ENCODE peak calls at places on chromosomes 2 and 18, in seven cellular contexts. G is AG04449, F is AG09319, W is transverse colon, P is testis, B is omental fat pad, K is nephron progenitor cell. H is an unnamed sample.

GRCh38 chr18:11488175-11488574 is 121.2 kb upstream of the SLC35G4 start:
- DNase-seq in G (peak), F (no peak), W (no peak), P (no peak), B (no peak), K (no peak), H (peak)

GRCh38 chr2:240956935-240957655 is 41.3 kb upstream of the SNED1 start:
- DNase-seq in G (no peak), F (no peak), W (no peak), P (peak), B (no peak), K (no peak), H (no peak)

GRCh38 chr18:48834421-48835011 is 116.2 kb downstream of the SMAD7 start:
- DNase-seq in G (peak), F (peak), W (peak), P (peak), B (peak), K (no peak), H (peak)

GRCh38 chr2:126679314-126679713 is 23.4 kb downstream of the GYPC start:
- DNase-seq in G (no peak), F (no peak), W (no peak), P (no peak), B (no peak), K (no peak), H (no peak)

GRCh38 chr2:233476083-233476410 is 90.5 kb downstream of the USP40 start:
- DNase-seq in G (no peak), F (no peak), W (no peak), P (no peak), B (peak), K (no peak), H (no peak)

GRCh38 chr2:240397924-240398611 is 37.4 kb upstream of the GPC1 start:
- DNase-seq in G (no peak), F (no peak), W (no peak), P (peak), B (no peak), K (peak), H (no peak)

GRCh38 chr18:39454866-39455265 is 1889.3 kb upstream of the CELF4 start:
- DNase-seq in G (no peak), F (no peak), W (no peak), P (no peak), B (no peak), K (no peak), H (no peak)

GRCh38 chr18:72410399-72410798 is 133.7 kb downstream of the CBLN2 start:
- DNase-seq in G (no peak), F (no peak), W (no peak), P (no peak), B (no peak), K (no peak), H (no peak)

GRCh38 chr2:38279201-38279600 is 97.9 kb downstream of the ATL2 start:
- DNase-seq in G (no peak), F (no peak), W (no peak), P (no peak), B (no peak), K (no peak), H (no peak)

GRCh38 chr2:63555931-63556330 is 32.3 kb downstream of the WDPCP start:
- DNase-seq in G (no peak), F (no peak), W (no peak), P (no peak), B (no peak), K (no peak), H (no peak)

GRCh38 chr2:135745545-135745944 is 3.9 kb downstream of the UBXN4 start:
- DNase-seq in G (peak), F (no peak), W (no peak), P (no peak), B (no peak), K (no peak), H (peak)

GRCh38 chr18:55470826-55471225 is 117.2 kb downstream of the TCF4 start:
- DNase-seq in G (no peak), F (no peak), W (no peak), P (no peak), B (no peak), K (no peak), H (no peak)

GRCh38 chr2:101818531-101819451 is 121.3 kb downstream of the MAP4K4 start:
- DNase-seq in G (peak), F (no peak), W (no peak), P (no peak), B (no peak), K (no peak), H (no peak)

GRCh38 chr2:226906439-226906796 is 70.6 kb downstream of the RHBDD1 start:
- DNase-seq in G (no peak), F (no peak), W (no peak), P (no peak), B (no peak), K (no peak), H (no peak)

GRCh38 chr2:147177449-147177848 is 667.4 kb upstream of the ACVR2A start:
- DNase-seq in G (no peak), F (no peak), W (no peak), P (no peak), B (no peak), K (no peak), H (no peak)

GRCh38 chr2:18898271-18898670 is 308.9 kb upstream of the NT5C1B start:
- DNase-seq in G (no peak), F (no peak), W (no peak), P (no peak), B (no peak), K (no peak), H (no peak)

GRCh38 chr18:61841709-61842108 is 51.1 kb downstream of the RNF152 start:
- DNase-seq in G (no peak), F (no peak), W (no peak), P (no peak), B (no peak), K (no peak), H (no peak)

GRCh38 chr2:127420039-127420864 is 2.0 kb downstream of the PROC start:
- DNase-seq in G (no peak), F (no peak), W (no peak), P (peak), B (no peak), K (no peak), H (no peak)

GRCh38 chr2:60459896-60460295 is 93.6 kb downstream of the BCL11A start:
- DNase-seq in G (no peak), F (no peak), W (no peak), P (no peak), B (no peak), K (no peak), H (no peak)

GRCh38 chr18:28522250-28522649 is 345.3 kb upstream of the CDH2 start:
- DNase-seq in G (no peak), F (no peak), W (no peak), P (no peak), B (no peak), K (no peak), H (no peak)

GRCh38 chr2:143607446-143608110 is 478.4 kb downstream of the ARHGAP15 start:
- DNase-seq in G (no peak), F (no peak), W (no peak), P (no peak), B (no peak), K (no peak), H (no peak)

DNA sequence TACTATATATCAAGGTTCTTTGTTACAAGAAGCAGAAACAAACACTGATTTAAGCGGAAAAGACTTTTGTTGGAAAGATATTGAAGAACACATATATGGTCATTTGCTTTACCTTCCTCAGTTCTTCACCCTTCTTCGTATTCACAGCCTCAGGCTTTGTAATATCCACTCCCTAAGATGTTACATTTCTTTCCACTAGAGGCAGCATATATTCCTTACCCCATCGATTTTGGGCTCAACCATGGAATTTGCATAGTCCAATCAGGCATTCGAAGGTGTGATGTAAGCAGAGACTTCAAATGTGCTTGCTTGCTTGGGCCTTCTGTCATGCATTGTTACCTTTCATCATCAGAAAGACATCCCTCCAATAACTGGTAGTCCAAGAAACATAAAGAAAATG is 287.4 kb downstream of the PID1 start:
- DNase-seq in G (no peak), F (no peak), W (no peak), P (no peak), B (no peak), K (no peak), H (no peak)
- TF ChIP-seq CTCF in G (no peak), F (no peak), W (no peak), P (no peak), B (no peak), K (no peak), H (no peak)

DNA sequence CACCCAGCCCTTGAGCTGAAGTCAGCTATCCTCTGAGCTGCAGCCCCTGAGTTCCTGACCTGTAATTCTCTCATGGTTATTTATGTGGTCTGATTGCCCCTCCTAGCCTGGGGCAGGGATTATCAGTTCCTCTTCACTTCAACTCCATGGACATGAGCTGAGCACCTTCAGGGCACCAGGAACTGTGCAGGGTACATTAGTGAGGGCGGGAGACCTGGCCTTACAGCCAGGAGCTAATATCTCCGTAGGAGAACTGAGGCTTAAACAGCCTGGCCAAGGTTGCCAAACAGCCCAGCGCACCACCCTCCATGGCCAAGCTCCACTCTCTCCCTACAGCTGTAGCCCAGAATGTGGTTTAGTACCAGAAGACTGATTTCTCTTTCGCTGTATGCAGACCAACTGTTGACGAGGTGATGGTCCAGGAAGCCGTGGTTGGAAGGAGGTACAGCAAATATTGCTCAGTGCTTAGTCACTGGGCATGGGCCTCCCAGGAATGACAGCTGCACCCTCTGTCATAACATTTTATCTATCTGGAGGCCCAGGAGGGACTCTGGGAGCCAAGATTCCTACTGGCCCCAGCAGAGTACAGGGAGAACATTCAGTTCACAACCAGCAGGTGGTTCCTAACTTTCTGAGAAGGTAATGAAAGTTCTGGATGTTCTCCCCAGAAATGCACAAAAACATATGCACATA is 228.7 kb upstream of the SIX2 start:
- DNase-seq in G (peak), F (peak), W (no peak), P (no peak), B (no peak), K (no peak), H (peak)
- TF ChIP-seq CTCF in G (peak), F (peak), W (no peak), P (no peak), B (no peak), K (no peak), H (peak)

DNA sequence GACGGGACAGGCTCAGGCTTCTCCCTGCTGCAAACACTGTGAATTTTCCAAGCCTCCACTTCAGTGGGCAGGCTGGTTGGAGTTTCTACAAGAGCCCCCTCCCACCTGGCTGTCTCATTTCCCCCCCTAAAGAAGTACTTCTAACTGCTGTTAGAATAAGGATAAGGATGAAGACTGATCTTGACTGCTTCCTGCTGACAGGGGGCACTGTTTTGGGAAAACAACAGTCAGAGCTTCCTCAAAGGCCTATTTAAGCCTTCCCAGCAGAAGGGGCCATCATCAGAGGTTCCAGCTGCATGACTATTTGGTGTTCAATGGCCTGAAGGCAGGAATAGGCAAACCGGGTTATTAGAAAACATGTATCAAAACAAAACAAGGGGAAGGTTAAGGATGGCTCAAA is 1162.8 kb downstream of the DSC3 start:
- DNase-seq in G (no peak), F (no peak), W (no peak), P (no peak), B (no peak), K (no peak), H (no peak)
- TF ChIP-seq CTCF in G (no peak), F (no peak), W (no peak), P (no peak), B (no peak), K (no peak), H (no peak)

DNA sequence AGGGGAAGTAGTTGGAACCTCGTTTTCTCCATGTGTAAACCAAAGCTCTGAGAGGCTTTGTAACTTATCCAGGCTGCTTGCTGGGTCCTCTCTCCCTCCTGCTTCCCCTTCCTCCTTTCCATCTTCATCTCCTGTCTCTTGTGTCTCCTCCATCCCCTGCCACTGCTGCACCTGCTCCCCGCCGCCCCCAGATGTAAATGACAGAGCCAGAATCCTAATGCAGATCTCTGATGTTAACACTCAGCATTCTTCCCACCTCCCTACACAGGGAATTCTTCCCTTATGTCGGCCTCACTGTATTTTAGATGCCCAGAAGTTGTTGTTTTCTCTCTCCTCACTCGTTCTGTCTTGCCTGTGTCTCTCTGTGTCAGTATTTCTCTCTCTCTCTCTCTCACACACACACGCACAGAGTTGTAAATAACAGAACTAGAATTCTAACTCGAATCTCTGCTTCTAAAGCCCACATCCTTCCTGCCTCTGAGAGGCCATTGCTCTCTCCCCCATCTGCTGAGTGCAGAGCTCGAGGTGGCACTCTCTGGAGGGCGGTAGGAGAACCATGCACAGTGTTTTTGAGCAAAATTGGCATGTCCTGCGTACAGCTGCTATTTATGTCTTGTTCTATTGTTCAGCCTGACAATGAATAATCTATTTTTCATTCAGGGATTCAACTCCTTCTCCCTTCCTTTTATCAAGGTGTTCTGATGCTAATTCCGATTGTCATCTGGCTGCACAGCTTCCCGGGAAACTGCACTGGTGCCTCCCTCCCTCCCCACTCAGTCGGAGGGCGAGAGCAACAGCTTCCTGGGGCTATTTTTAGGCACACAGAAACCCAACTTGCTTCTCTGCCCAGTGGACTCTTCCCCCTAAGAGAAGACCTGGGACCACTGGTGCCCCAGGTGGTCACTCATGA is 219.9 kb downstream of the SH3RF3 start:
- DNase-seq in G (no peak), F (no peak), W (no peak), P (no peak), B (no peak), K (no peak), H (no peak)
- TF ChIP-seq CTCF in G (no peak), F (no peak), W (no peak), P (no peak), B (no peak), K (no peak), H (no peak)